ENCODE peak calls at places on chromosome 12, in four cellular contexts. Z is GM12878, J is HepG2, L is K562. O is an unnamed sample. For H3K79me2 and H3K36me3, the result is how much of the 10 kb centered on the place peaks cover.

GRCh38 chr12:54304187-54304810 is 3.5 kb upstream of the NFE2 start:
- DNase-seq in Z (no peak), J (peak), L (peak), O (peak)

GRCh38 chr12:6849427-6849826 is 1.7 kb downstream of the CDCA3 start:
- DNase-seq in Z (no peak), J (no peak), L (no peak), O (no peak)

GRCh38 chr12:25764409-25764808 is 194.1 kb upstream of the RASSF8 start:
- DNase-seq in Z (no peak), J (no peak), L (no peak), O (no peak)

GRCh38 chr12:34299802-34300193 is 277.5 kb downstream of the ALG10 start:
- DNase-seq in Z (no peak), J (no peak), L (no peak), O (no peak)

GRCh38 chr12:6828671-6829531 is 694 bp downstream of the P3H3 start:
- DNase-seq in Z (no peak), J (no peak), L (peak), O (peak)

GRCh38 chr12:95446511-95446910 is 27.4 kb upstream of the METAP2 start:
- DNase-seq in Z (no peak), J (peak), L (peak), O (peak)

GRCh38 chr12:16573652-16574077 is 32.3 kb downstream of the LMO3 start:
- DNase-seq in Z (no peak), J (peak), L (no peak), O (peak)

GRCh38 chr12:108518101-108518715 is 3.1 kb downstream of the FICD start:
- DNase-seq in Z (no peak), J (no peak), L (no peak), O (no peak)

DNA sequence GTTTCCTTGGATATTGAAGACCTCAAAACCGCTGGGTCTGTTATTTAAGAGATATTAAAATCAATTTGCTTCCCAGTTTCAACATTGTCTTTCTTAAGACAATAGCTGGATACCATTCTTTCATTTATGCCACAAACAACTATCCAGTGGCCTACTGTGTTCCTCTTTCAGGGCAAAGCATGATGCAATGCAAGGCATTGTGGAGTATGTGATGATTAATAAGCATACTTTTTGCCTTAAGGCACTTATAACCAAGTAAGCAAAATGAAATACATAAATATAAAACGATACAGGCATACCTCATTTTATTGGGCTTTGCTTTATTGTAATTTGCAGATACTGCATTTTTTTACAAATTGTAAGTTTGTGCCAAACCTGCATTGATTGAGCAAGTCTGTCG is 45.5 kb downstream of the SCN8A start:
- DNase-seq in Z (no peak), J (no peak), L (no peak), O (no peak)
- H3K79me2 ChIP-seq in Z (under half), J (under half), L (under half), O (under half)

GRCh38 chr12:48923117-48923516 is 2.2 kb downstream of the FKBP11 start:
- DNase-seq in Z (no peak), J (no peak), L (no peak), O (no peak)

GRCh38 chr12:48927261-48927660 is 2.0 kb upstream of the FKBP11 start:
- DNase-seq in Z (no peak), J (no peak), L (no peak), O (no peak)

GRCh38 chr12:48925218-48925871 is at the start of gene FKBP11:
- DNase-seq in Z (peak), J (no peak), L (no peak), O (peak)

GRCh38 chr12:48929551-48929950 is 4.3 kb upstream of the FKBP11 start:
- DNase-seq in Z (no peak), J (no peak), L (no peak), O (no peak)

DNA sequence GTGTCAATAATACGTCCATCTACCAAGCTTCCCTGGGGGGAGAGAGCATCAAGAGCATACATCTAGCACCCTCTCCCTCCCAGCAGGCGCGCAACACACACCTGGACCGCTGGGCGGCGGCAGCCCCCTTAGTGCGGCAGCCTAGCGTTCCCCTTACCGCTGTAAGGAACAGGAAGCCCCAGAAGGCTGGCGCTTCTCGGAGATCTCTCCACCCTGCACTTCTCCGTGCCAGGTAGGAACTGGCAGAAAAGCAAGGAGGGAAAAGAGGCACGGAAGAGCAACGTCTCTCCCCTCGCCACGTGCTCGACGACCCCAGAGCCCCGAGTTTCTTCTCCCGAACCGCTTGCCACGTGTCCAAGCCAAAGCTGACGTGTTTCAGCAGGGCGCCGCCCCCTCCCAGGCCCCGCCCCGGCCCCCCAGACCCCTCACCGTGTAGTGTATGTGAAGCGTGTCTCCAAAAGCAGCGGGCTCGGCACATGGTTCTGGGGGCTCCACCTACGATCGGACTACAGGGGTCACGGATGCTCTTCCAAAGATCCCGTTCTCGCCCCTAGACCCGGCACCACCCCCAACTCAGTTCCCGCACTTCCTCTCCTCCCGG is 575 bp downstream of the FKBP11 start:
- DNase-seq in Z (peak), J (no peak), L (no peak), O (peak)
- H3K36me3 ChIP-seq in Z (under half), J (under half), L (under half), O (under half)

GRCh38 chr12:83432176-83432719 is 745.5 kb downstream of the TMTC2 start:
- DNase-seq in Z (no peak), J (no peak), L (no peak), O (peak)

DNA sequence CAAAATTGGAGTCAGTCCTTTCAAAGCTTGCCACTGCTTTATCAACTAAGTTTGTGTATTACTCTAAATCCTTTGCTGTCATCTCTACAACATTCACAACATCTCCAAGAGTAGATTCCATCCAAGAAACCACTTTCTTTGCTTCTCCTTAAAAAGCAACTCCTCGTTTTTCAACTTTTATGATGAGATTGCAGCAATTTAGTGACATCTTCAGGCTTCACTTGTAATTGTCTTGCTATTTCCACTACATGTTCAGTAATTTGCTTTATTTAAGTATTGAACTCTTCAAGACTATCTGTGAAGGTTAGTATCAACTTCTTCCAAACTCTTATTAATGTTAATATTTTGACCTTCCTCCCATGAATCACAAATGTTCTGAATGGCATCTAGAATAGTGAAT is 747.9 kb downstream of the TMTC2 start:
- DNase-seq in Z (no peak), J (no peak), L (no peak), O (no peak)
- TF ChIP-seq JUNB in Z (no peak), J (no peak), L (no peak), O (no peak)

DNA sequence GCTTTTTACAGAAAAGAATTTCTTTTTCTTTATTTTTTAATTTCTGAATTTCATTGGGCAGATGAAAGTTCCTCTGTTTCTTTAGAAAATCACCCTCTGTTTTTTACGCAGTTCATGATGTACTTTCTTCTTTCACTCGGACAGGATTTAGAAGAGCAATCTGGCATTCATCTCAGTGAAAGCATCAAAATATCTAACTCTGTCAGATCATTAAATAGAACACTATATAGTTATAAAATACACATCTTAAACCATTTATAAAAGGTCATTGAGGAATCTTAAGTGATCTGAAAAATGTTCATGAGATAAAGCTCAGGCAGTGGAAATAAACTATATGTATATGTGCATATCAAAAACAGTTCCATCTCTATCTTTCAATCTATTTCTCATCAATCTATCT is 3.9 kb downstream of the IFNG-AS1 start:
- DNase-seq in Z (no peak), J (no peak), L (no peak), O (no peak)
- H3K79me2 ChIP-seq in Z (under half), J (under half), L (under half), O (under half)

GRCh38 chr12:93918262-93918661 is 230.1 kb upstream of the PLXNC1 start:
- DNase-seq in Z (no peak), J (no peak), L (no peak), O (no peak)

GRCh38 chr12:93913845-93914244 is 234.5 kb upstream of the PLXNC1 start:
- DNase-seq in Z (no peak), J (no peak), L (no peak), O (no peak)

GRCh38 chr12:93912086-93912733 is 235.0 kb downstream of the CRADD start:
- DNase-seq in Z (no peak), J (no peak), L (no peak), O (no peak)

GRCh38 chr12:93918900-93919299 is 229.5 kb upstream of the PLXNC1 start:
- DNase-seq in Z (no peak), J (no peak), L (no peak), O (no peak)

DNA sequence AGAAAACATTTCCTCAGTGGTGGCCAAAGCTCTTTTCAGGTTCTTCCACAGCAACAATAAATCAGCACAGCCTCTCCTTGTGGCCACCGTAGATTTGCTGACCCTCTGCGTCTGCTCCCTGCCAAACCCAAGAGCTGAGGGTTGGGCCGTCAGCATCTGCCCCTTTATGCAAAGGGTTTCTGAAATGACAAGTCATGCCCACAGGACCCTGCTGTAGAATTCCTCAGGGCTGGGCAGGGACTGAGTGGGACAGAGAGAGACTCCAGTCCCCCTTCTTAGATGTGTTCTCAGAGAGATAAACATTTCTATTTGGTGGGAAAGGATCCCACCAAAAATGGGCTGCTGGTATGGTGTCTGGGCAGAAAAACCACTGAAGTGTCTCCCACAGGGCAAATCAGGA is 233.0 kb upstream of the PLXNC1 start:
- DNase-seq in Z (no peak), J (no peak), L (no peak), O (no peak)
- H3K36me3 ChIP-seq in Z (under half), J (under half), L (under half), O (under half)

GRCh38 chr12:131223791-131224567 is 270.3 kb downstream of the ADGRD1 start:
- DNase-seq in Z (no peak), J (no peak), L (peak), O (peak)
- TF ChIP-seq JUNB in Z (no peak), J (no peak), L (no peak), O (no peak)

O was measured in GM23338.